ENCODE peak calls at places on chromosomes 7 and 10, in eight cellular contexts. Q is GM23248; B is right atrium auricular region; S is substantia nigra; N is CD8-positive, alpha-beta T cell; I is left ventricle myocardium inferior; L is HCT116; D is esophagus squamous epithelium. M is an unnamed sample.

GRCh38 chr10:94623572-94623971 is 60.0 kb upstream of the CYP2C18 start:
- DNase-seq in N (no peak), Q (no peak), I (no peak), S (no peak), L (no peak), B (no peak), D (no peak), M (no peak)

GRCh38 chr7:16345979-16346958 is 75.1 kb downstream of the CRPPA start:
- DNase-seq in Q (peak), I (no peak), D (no peak), N (no peak), L (peak), S (no peak), B (no peak), M (no peak)

GRCh38 chr10:34565934-34566333 is 249.2 kb downstream of the PARD3 start:
- DNase-seq in I (no peak), S (no peak), L (no peak), Q (peak), D (no peak), N (no peak), B (no peak), M (no peak)

GRCh38 chr7:95246935-95247370 is 77.4 kb downstream of the PON1 start:
- DNase-seq in S (peak), D (no peak), N (no peak), Q (peak), I (no peak), L (peak), B (no peak), M (peak)

GRCh38 chr10:80472234-80473095 is 18.4 kb downstream of the TSPAN14 start:
- DNase-seq in N (no peak), I (no peak), L (no peak), B (no peak), Q (peak), D (no peak), S (no peak), M (no peak)

GRCh38 chr7:41425926-41426325 is 277.0 kb downstream of the INHBA start:
- DNase-seq in Q (peak), B (no peak), D (no peak), L (no peak), S (no peak), I (no peak), N (no peak), M (no peak)

GRCh38 chr7:30222519-30223213 is 61.7 kb upstream of the ZNRF2 start:
- DNase-seq in D (no peak), B (no peak), L (no peak), N (no peak), Q (no peak), I (no peak), S (no peak), M (no peak)

GRCh38 chr10:77036993-77037734 is 600.4 kb downstream of the KCNMA1 start:
- DNase-seq in L (peak), N (no peak), I (no peak), D (no peak), B (no peak), S (no peak), Q (peak), M (no peak)

GRCh38 chr7:67589178-67589577 is 592.5 kb downstream of the TYW1 start:
- DNase-seq in D (no peak), B (no peak), N (no peak), L (no peak), Q (no peak), I (no peak), S (no peak), M (no peak)

GRCh38 chr7:2607122-2607912 is 24.5 kb upstream of the TTYH3 start:
- DNase-seq in B (peak), L (no peak), S (no peak), N (no peak), Q (peak), I (peak), D (no peak), M (no peak)

GRCh38 chr10:104308439-104308903 is 29.8 kb downstream of the ITPRIP start:
- DNase-seq in B (no peak), S (no peak), Q (no peak), N (no peak), D (no peak), I (no peak), L (no peak), M (no peak)

GRCh38 chr10:110684800-110685446 is 40.8 kb downstream of the RBM20 start:
- DNase-seq in S (no peak), L (no peak), I (no peak), B (no peak), Q (peak), N (no peak), D (no peak), M (no peak)

GRCh38 chr7:135748770-135749169 is at the start of gene FAM180A:
- DNase-seq in B (no peak), D (no peak), I (peak), L (no peak), Q (peak), S (no peak), N (no peak), M (no peak)

GRCh38 chr7:15524077-15524476 is 37.7 kb downstream of the AGMO start:
- DNase-seq in L (no peak), N (no peak), D (no peak), Q (no peak), S (no peak), B (no peak), I (no peak), M (no peak)

GRCh38 chr7:79734158-79734557 is 280.7 kb upstream of the MAGI2 start:
- DNase-seq in B (no peak), Q (no peak), I (no peak), S (no peak), N (no peak), L (no peak), D (no peak), M (no peak)

GRCh38 chr10:30176776-30177533 is 117.6 kb upstream of the JCAD start:
- DNase-seq in L (no peak), I (no peak), N (no peak), B (no peak), Q (no peak), S (no peak), D (no peak), M (no peak)

GRCh38 chr10:72694476-72695369 is 2.8 kb downstream of the MCU start:
- DNase-seq in D (no peak), I (no peak), N (no peak), Q (peak), L (no peak), B (no peak), S (peak), M (no peak)

DNA sequence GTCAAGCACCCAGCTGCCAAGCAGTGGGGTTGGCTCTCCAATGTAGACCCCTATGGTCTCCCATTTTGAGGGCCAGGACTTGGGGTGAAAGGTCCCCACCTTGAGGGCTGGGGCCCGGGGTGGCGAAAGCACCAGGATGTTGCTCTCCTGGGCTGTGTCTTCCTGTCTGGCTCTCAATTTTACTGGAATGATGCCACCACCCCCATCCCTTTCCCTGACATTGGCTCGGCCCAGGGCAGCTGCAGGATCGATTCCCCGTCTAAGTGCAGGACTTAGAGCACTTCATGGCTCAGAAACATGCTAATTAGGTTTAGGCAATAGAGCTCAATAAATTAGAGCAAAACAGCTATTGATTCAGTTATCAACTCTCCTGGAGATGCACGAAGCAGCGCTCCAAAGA is 27.0 kb upstream of the HSPA12A start:
- DNase-seq in N (no peak), L (no peak), I (no peak), S (no peak), B (no peak), D (no peak), Q (no peak), M (no peak)
- H3K27ac ChIP-seq in N (no peak), L (no peak), I (peak), S (no peak), B (no peak), D (no peak), Q (no peak), M (no peak)

GRCh38 chr10:68158031-68158430 is 48.7 kb downstream of the MYPN start:
- DNase-seq in N (no peak), S (no peak), B (no peak), L (no peak), I (no peak), D (no peak), Q (no peak), M (no peak)
- H3K27ac ChIP-seq in N (no peak), S (no peak), B (peak), L (no peak), I (peak), D (no peak), Q (no peak), M (no peak)

GRCh38 chr7:150463461-150463860 is 13.0 kb downstream of the GIMAP8 start:
- DNase-seq in D (no peak), L (no peak), B (no peak), Q (no peak), S (no peak), I (no peak), N (no peak), M (no peak)

GRCh38 chr7:150461520-150461919 is 11.1 kb downstream of the GIMAP8 start:
- DNase-seq in B (no peak), Q (no peak), N (no peak), I (no peak), S (no peak), D (no peak), L (no peak), M (no peak)

GRCh38 chr7:150458235-150458634 is 7.8 kb downstream of the GIMAP8 start:
- DNase-seq in Q (no peak), N (no peak), S (no peak), B (no peak), I (no peak), D (no peak), L (no peak), M (no peak)

GRCh38 chr7:150462413-150462812 is 12.0 kb downstream of the GIMAP8 start:
- DNase-seq in I (no peak), S (no peak), D (no peak), Q (no peak), L (no peak), N (no peak), B (no peak), M (no peak)

GRCh38 chr7:150458756-150459155 is 8.3 kb downstream of the GIMAP8 start:
- DNase-seq in D (no peak), B (no peak), Q (no peak), S (no peak), N (no peak), L (no peak), I (no peak), M (no peak)
- H3K27ac ChIP-seq in D (no peak), B (no peak), Q (no peak), S (no peak), N (no peak), L (no peak), I (no peak), M (no peak)

DNA sequence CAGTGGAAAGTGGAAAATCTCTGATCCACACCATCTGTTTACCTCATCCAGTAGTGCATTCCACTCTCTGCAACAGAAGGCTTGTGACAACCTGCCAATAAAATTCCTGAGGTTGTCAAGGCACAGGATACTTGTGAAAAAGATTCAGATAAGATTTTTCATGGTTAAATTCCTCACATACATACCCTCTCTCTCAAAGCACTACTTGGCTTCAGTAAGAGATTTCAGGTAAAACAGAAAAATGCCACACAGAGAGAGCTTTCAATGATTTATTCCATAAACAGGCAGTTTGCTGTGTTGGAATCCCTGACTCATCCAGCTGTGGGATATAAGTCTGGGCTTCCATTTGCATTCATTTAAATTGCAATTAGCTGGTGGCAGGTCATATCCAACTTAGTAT is 99.7 kb upstream of the CAV2 start:
- DNase-seq in N (no peak), S (no peak), I (no peak), L (no peak), B (no peak), Q (peak), D (no peak), M (no peak)
- H3K27ac ChIP-seq in N (no peak), S (no peak), I (peak), L (peak), B (no peak), Q (peak), D (no peak), M (no peak)

GRCh38 chr7:5172196-5172800 is 17.7 kb upstream of the WIPI2 start:
- DNase-seq in S (no peak), N (no peak), I (no peak), B (no peak), L (no peak), Q (no peak), D (no peak), M (no peak)

GRCh38 chr7:5170251-5170650 is 19.8 kb upstream of the WIPI2 start:
- DNase-seq in I (no peak), S (no peak), N (no peak), Q (no peak), B (no peak), L (no peak), D (no peak), M (no peak)

GRCh38 chr7:5177060-5177459 is 13.0 kb upstream of the WIPI2 start:
- DNase-seq in I (peak), Q (peak), S (peak), D (no peak), N (no peak), B (peak), L (no peak), M (no peak)

DNA sequence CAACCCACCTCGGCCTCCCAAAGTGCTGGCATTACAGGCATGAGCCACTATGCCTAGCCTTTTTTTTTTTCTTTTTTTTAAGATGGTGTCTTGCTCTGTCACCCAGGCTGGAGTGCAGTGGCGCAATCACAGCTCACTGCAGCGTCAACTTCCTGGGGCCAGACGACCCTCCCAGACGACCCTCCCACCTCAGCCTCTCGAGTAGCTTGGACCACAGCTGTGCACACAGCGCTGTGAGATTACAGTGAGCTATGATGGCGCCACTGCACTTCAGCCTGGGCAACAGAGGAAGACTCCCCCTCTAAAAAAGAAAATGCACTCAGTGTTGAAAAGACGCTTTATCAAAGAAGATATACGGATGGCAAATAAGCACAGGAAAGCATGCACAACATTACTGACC is 16.5 kb upstream of the WIPI2 start:
- DNase-seq in Q (no peak), B (no peak), L (no peak), I (no peak), S (no peak), D (no peak), N (no peak), M (no peak)
- H3K27ac ChIP-seq in Q (no peak), B (no peak), L (no peak), I (no peak), S (no peak), D (no peak), N (no peak), M (no peak)

GRCh38 chr10:121245799-121246198 is 352.4 kb downstream of the FGFR2 start:
- DNase-seq in D (no peak), L (no peak), S (no peak), B (no peak), I (no peak), Q (no peak), N (no peak), M (no peak)
- H3K27ac ChIP-seq in D (peak), L (no peak), S (no peak), B (no peak), I (no peak), Q (no peak), N (no peak), M (no peak)

DNA sequence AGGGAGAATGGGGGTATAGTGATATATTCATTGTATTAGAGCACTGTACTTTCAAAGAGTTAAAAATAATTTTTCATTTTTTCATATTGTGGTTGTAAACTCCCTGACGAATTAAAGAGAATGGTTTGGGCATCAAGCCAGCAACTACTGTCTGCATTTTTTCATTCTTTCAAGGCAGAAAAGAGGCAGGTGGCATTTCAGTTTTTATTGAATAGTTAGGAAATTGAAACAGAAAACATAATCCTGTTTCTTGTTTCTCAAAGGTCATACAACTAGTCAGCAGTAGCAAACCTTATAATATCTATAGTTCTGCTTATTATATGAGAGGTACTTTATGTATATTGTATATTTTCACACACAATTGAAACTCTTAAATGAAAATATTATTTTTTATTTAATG is 303.9 kb upstream of the KCND2 start:
- DNase-seq in Q (no peak), B (no peak), N (no peak), I (no peak), L (no peak), D (no peak), S (no peak), M (no peak)
- H3K27ac ChIP-seq in Q (no peak), B (no peak), N (no peak), I (no peak), L (no peak), D (no peak), S (no peak), M (no peak)

DNA sequence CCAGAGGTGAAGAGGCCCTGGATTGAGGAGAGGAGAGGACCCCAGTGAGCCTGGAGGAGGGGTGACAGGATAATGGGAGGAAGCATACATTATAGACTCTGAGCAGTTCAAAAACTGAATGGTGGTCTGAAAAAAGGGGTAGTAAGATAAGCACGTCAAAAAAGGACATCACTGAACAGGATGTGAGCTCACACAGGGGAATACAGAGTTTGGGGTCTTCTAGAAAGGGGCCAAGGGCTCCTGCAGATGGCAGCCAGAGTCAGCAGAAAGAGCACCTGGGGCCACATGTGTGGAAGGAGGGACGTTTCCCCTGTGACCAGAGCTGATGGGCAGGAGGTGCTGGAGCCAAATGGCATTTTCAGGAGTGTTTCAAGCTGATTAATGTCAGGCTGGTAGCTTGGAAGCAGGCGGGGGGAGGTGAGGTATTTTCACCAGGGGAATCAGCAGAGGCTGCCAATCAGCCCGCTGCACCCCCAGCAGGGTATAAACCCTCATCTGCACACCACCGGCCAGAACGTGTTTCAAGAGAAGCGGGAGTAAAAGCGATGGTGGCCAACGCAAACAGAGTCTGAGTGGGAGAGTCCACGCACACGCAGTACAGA is 85.7 kb downstream of the TNS3 start:
- DNase-seq in L (no peak), B (no peak), Q (no peak), I (no peak), S (no peak), D (no peak), N (no peak), M (no peak)
- H3K27ac ChIP-seq in L (no peak), B (peak), Q (no peak), I (peak), S (no peak), D (no peak), N (no peak), M (no peak)

GRCh38 chr7:497946-498655 is 21.5 kb downstream of the PDGFA start:
- DNase-seq in N (no peak), Q (no peak), L (no peak), I (peak), B (no peak), D (no peak), S (peak), M (no peak)

GRCh38 chr7:497346-497745 is 22.3 kb downstream of the PDGFA start:
- DNase-seq in I (peak), L (no peak), D (no peak), S (no peak), N (no peak), Q (no peak), B (no peak), M (no peak)

GRCh38 chr7:495326-495725 is 24.3 kb downstream of the PDGFA start:
- DNase-seq in S (no peak), D (no peak), L (no peak), N (no peak), B (no peak), I (peak), Q (no peak), M (no peak)

GRCh38 chr7:495761-496321 is 23.8 kb downstream of the PDGFA start:
- DNase-seq in Q (no peak), B (no peak), I (peak), L (no peak), N (no peak), D (no peak), S (no peak), M (no peak)

GRCh38 chr7:496528-497295 is 22.9 kb downstream of the PDGFA start:
- DNase-seq in D (no peak), B (no peak), I (peak), Q (no peak), L (no peak), S (no peak), N (no peak), M (no peak)
- H3K27ac ChIP-seq in D (no peak), B (no peak), I (no peak), Q (no peak), L (no peak), S (peak), N (no peak), M (peak)